ENCODE peak calls at places on chromosomes 7 and 10, in eight cellular contexts. X, S, F, B, J, H, A and P are unnamed samples.

GRCh38 chr10:29736325-29737208 is 101.8 kb upstream of the SVIL start:
- DNase-seq in X (no peak), S (peak), F (peak), B (no peak), J (peak), H (peak), A (peak), P (no peak)

GRCh38 chr7:141417506-141417905 is 133.7 kb upstream of the AGK start:
- DNase-seq in X (no peak), S (no peak), F (no peak), B (no peak), J (no peak), H (no peak), A (no peak), P (no peak)

GRCh38 chr10:129964611-129965417 is 740 bp upstream of the EBF3 start:
- DNase-seq in X (peak), S (no peak), F (no peak), B (no peak), J (no peak), H (no peak), A (no peak), P (no peak)

GRCh38 chr10:96752380-96752779 is 32.1 kb upstream of the PIK3AP1 start:
- DNase-seq in X (peak), S (no peak), F (no peak), B (no peak), J (no peak), H (no peak), A (no peak), P (no peak)

GRCh38 chr10:46226232-46226631 is 60.6 kb upstream of the ANTXRL start:
- DNase-seq in X (no peak), S (no peak), F (no peak), B (no peak), J (no peak), H (no peak), A (no peak), P (no peak)

GRCh38 chr7:70829221-70830059 is 302.5 kb upstream of the GALNT17 start:
- DNase-seq in X (peak), S (peak), F (peak), B (no peak), J (peak), H (peak), A (peak), P (peak)

GRCh38 chr10:60704480-60704879 is 73.8 kb upstream of the CDK1 start:
- DNase-seq in X (no peak), S (no peak), F (no peak), B (no peak), J (no peak), H (no peak), A (no peak), P (no peak)

GRCh38 chr10:132972986-132973902 is 30.9 kb upstream of the CFAP46 start:
- DNase-seq in X (no peak), S (no peak), F (no peak), B (no peak), J (peak), H (no peak), A (no peak), P (no peak)

GRCh38 chr7:128247640-128248194 is 6.6 kb downstream of the LEP start:
- DNase-seq in X (peak), S (peak), F (no peak), B (no peak), J (no peak), H (peak), A (peak), P (no peak)

GRCh38 chr10:83917519-83918506 is 221.5 kb upstream of the GHITM start:
- DNase-seq in X (peak), S (no peak), F (no peak), B (no peak), J (peak), H (no peak), A (no peak), P (peak)

GRCh38 chr7:44390701-44391100 is 65.3 kb upstream of the CAMK2B start:
- DNase-seq in X (no peak), S (no peak), F (no peak), B (no peak), J (no peak), H (no peak), A (no peak), P (no peak)

GRCh38 chr7:152924238-152924637 is 164.7 kb downstream of the ACTR3B start:
- DNase-seq in X (no peak), S (no peak), F (no peak), B (no peak), J (no peak), H (no peak), A (no peak), P (no peak)

GRCh38 chr7:152924826-152925411 is 165.4 kb downstream of the ACTR3B start:
- DNase-seq in X (no peak), S (no peak), F (no peak), B (no peak), J (no peak), H (no peak), A (no peak), P (no peak)

GRCh38 chr7:152923711-152924110 is 164.2 kb downstream of the ACTR3B start:
- DNase-seq in X (no peak), S (no peak), F (no peak), B (no peak), J (no peak), H (no peak), A (no peak), P (no peak)

GRCh38 chr7:152922318-152923081 is 162.9 kb downstream of the ACTR3B start:
- DNase-seq in X (no peak), S (no peak), F (no peak), B (no peak), J (no peak), H (no peak), A (no peak), P (no peak)

DNA sequence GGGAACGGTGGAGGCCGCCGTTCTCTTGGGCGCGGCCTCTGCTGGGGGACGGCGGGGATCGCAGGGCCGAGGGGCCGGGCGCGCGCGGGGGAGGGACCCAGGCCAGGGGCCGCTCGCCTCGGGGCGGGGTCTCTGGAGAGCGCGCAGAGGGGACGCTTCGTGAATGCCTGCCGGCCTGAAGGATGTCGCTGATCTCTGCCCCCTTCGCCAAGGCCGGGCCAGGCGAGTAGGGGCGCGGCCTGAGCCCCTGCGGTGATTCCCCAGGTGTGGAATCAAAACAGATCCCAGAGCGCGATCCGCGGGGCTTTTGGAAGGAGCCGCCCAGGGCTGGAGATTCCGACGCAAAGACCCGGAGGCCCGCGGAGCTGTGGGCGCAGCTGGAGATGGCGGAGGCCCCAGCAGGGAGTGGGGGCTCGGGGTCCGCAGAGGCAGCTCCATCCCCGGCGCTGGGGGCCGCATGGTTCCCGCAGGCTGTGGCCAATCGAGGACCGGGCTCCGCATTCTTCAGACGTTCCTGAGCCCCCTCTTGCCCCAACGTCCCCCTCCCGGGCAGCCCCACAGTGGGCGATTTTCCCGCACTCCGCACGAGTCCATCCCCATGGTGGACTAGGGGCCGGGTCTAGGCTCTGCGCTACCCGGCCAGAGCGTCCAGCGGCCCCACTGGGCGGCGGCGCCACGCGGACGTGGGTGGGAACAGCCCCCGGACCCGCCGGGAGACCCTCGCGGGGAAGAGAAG is 166.0 kb downstream of the ACTR3B start:
- DNase-seq in X (no peak), S (no peak), F (no peak), B (no peak), J (no peak), H (no peak), A (no peak), P (no peak)
- H3K4me3 ChIP-seq in X (no peak), S (peak), F (no peak), B (peak), J (peak), H (no peak), A (no peak), P (no peak)

GRCh38 chr10:110610308-110610774 is 33.8 kb upstream of the RBM20 start:
- DNase-seq in X (peak), S (peak), F (no peak), B (no peak), J (no peak), H (peak), A (peak), P (peak)
- H3K4me3 ChIP-seq in X (no peak), S (no peak), F (no peak), B (no peak), J (no peak), H (no peak), A (no peak), P (no peak)

DNA sequence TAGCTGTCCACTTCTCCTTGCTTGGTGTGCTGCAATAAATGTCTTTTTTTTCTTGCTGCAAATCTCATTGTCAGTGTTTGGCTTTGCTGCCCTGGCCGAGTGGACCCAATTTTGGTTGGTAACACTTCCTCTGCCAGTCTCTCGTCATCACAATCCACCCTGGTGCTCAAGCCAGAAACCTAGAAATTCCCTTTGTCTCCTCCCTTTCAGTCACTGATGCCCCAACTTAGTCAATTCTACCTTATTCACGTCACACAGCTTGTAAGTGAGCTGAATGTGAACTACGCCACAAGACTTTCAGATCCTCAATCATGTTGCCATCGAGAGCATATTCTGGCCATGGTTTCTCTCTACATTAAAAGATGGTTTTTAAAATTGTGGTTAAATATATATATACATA is 13.0 kb upstream of the FRA10AC1 start:
- DNase-seq in X (no peak), S (no peak), F (no peak), B (no peak), J (no peak), H (no peak), A (no peak), P (peak)
- H3K4me3 ChIP-seq in X (no peak), S (no peak), F (no peak), B (no peak), J (no peak), H (no peak), A (no peak), P (no peak)

DNA sequence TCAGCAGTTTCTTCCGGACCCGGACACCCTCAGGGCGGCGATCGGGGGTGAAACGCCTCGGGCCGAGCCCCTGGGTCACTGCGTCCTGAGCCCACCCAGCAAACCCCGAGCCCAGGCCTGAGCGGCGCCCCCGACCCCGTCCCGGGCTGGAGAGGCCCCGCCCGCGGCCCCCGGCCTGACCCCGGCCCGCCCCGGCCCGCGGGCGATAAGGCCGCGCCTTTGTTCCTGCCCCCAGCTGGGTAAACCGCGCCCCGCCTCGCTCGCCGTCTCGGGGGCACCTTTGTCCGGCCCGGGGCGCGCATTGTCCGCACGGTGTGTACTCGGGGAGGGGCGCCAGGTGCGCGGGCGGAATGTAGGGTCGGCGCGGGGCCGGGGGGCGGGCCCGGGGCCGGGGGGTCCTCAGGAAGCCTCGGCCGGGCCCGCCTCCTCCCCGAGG is 10.8 kb downstream of the MNX1 start:
- DNase-seq in X (no peak), S (no peak), F (no peak), B (no peak), J (no peak), H (no peak), A (no peak), P (no peak)
- H3K4me3 ChIP-seq in X (no peak), S (no peak), F (no peak), B (peak), J (peak), H (no peak), A (no peak), P (no peak)